ENCODE peak calls at places on chromosomes 3 and 15, in six cellular contexts. One of them, this sample, is unnamed. For H3K4me1, the result is how much of the 10 kb centered on the place peaks cover.

GRCh38 chr3:15794303-15794771 is 3.4 kb downstream of the ANKRD28 start:
- DNase-seq in thyroid gland: no peak
- DNase-seq in uterus: no peak
- DNase-seq in SJSA1: no peak
- DNase-seq in A549: peak
- DNase-seq in Caco-2: no peak
- DNase-seq in this sample: peak

GRCh38 chr15:67547836-67548531 is 5.5 kb downstream of the MAP2K5 start:
- DNase-seq in thyroid gland: no peak
- DNase-seq in SJSA1: no peak
- DNase-seq in uterus: no peak
- DNase-seq in A549: no peak
- DNase-seq in Caco-2: no peak
- DNase-seq in this sample: no peak

GRCh38 chr3:103126111-103126510 is 691.3 kb downstream of the ZPLD1 start:
- DNase-seq in Caco-2: no peak
- DNase-seq in uterus: no peak
- DNase-seq in SJSA1: no peak
- DNase-seq in A549: peak
- DNase-seq in thyroid gland: no peak
- DNase-seq in this sample: no peak

GRCh38 chr15:84599906-84600305 is 903 bp upstream of the ZSCAN2 start:
- DNase-seq in SJSA1: no peak
- DNase-seq in uterus: peak
- DNase-seq in A549: no peak
- DNase-seq in thyroid gland: no peak
- DNase-seq in Caco-2: peak
- DNase-seq in this sample: no peak

GRCh38 chr3:151976211-151977050 is 103.0 kb downstream of the SUCNR1 start:
- DNase-seq in Caco-2: no peak
- DNase-seq in thyroid gland: no peak
- DNase-seq in A549: peak
- DNase-seq in uterus: no peak
- DNase-seq in SJSA1: peak
- DNase-seq in this sample: peak

GRCh38 chr3:46490338-46491084 is 7.3 kb upstream of the RTP3 start:
- DNase-seq in uterus: no peak
- DNase-seq in A549: no peak
- DNase-seq in Caco-2: no peak
- DNase-seq in SJSA1: no peak
- DNase-seq in thyroid gland: no peak
- DNase-seq in this sample: no peak

GRCh38 chr3:109224333-109224732 is 87.8 kb downstream of the C3orf85 start:
- DNase-seq in Caco-2: peak
- DNase-seq in A549: peak
- DNase-seq in SJSA1: no peak
- DNase-seq in thyroid gland: no peak
- DNase-seq in uterus: no peak
- DNase-seq in this sample: no peak

GRCh38 chr15:89728254-89728653 is 22.8 kb downstream of the MESP1 start:
- DNase-seq in SJSA1: no peak
- DNase-seq in Caco-2: no peak
- DNase-seq in A549: no peak
- DNase-seq in thyroid gland: no peak
- DNase-seq in uterus: peak
- DNase-seq in this sample: no peak

GRCh38 chr3:184157206-184157605 is 2.0 kb downstream of the DVL3 start:
- DNase-seq in Caco-2: no peak
- DNase-seq in uterus: no peak
- DNase-seq in thyroid gland: no peak
- DNase-seq in A549: no peak
- DNase-seq in SJSA1: no peak
- DNase-seq in this sample: no peak

GRCh38 chr15:85007741-85008140 is 26.1 kb downstream of the PDE8A start:
- DNase-seq in SJSA1: no peak
- DNase-seq in thyroid gland: no peak
- DNase-seq in Caco-2: no peak
- DNase-seq in A549: no peak
- DNase-seq in uterus: no peak
- DNase-seq in this sample: no peak

GRCh38 chr3:51680196-51680595 is 9.1 kb downstream of the TEX264 start:
- DNase-seq in Caco-2: no peak
- DNase-seq in A549: no peak
- DNase-seq in thyroid gland: no peak
- DNase-seq in uterus: no peak
- DNase-seq in SJSA1: no peak
- DNase-seq in this sample: no peak

GRCh38 chr3:114659109-114660081 is 365.6 kb downstream of the TIGIT start:
- DNase-seq in SJSA1: no peak
- DNase-seq in Caco-2: peak
- DNase-seq in A549: no peak
- DNase-seq in thyroid gland: no peak
- DNase-seq in uterus: no peak
- DNase-seq in this sample: peak

GRCh38 chr3:177109688-177110087 is 87.6 kb downstream of the TBL1XR1 start:
- DNase-seq in thyroid gland: no peak
- DNase-seq in SJSA1: no peak
- DNase-seq in uterus: no peak
- DNase-seq in A549: peak
- DNase-seq in Caco-2: no peak
- DNase-seq in this sample: no peak

GRCh38 chr3:157700405-157700804 is 197.2 kb upstream of the VEPH1 start:
- DNase-seq in uterus: no peak
- DNase-seq in SJSA1: no peak
- DNase-seq in thyroid gland: no peak
- DNase-seq in Caco-2: peak
- DNase-seq in A549: peak
- DNase-seq in this sample: no peak

GRCh38 chr3:185549111-185549510 is 3.3 kb downstream of the LIPH start:
- DNase-seq in Caco-2: no peak
- DNase-seq in A549: peak
- DNase-seq in uterus: peak
- DNase-seq in SJSA1: peak
- DNase-seq in thyroid gland: no peak
- DNase-seq in this sample: peak

GRCh38 chr15:96115642-96116041 is 214.9 kb upstream of the NR2F2 start:
- DNase-seq in A549: no peak
- DNase-seq in SJSA1: no peak
- DNase-seq in Caco-2: no peak
- DNase-seq in uterus: no peak
- DNase-seq in thyroid gland: no peak
- DNase-seq in this sample: no peak

GRCh38 chr15:37789881-37790280 is 144.6 kb upstream of the TMCO5A start:
- DNase-seq in thyroid gland: no peak
- DNase-seq in uterus: no peak
- DNase-seq in SJSA1: no peak
- DNase-seq in Caco-2: no peak
- DNase-seq in A549: no peak
- DNase-seq in this sample: peak

GRCh38 chr3:3196148-3196861 is 16.8 kb upstream of the CRBN start:
- DNase-seq in A549: peak
- DNase-seq in Caco-2: peak
- DNase-seq in uterus: no peak
- DNase-seq in thyroid gland: no peak
- DNase-seq in SJSA1: no peak
- DNase-seq in this sample: no peak

GRCh38 chr3:160225181-160226025 is at the start of gene C3orf80:
- DNase-seq in SJSA1: peak
- DNase-seq in A549: peak
- DNase-seq in Caco-2: peak
- DNase-seq in thyroid gland: peak
- DNase-seq in uterus: no peak
- DNase-seq in this sample: peak

GRCh38 chr3:163056874-163057497 is 1560.4 kb downstream of the OTOL1 start:
- DNase-seq in SJSA1: no peak
- DNase-seq in Caco-2: peak
- DNase-seq in thyroid gland: no peak
- DNase-seq in A549: peak
- DNase-seq in uterus: peak
- DNase-seq in this sample: no peak

GRCh38 chr15:42858540-42858939 is 62.0 kb downstream of the TTBK2 start:
- DNase-seq in A549: no peak
- DNase-seq in SJSA1: no peak
- DNase-seq in thyroid gland: no peak
- DNase-seq in uterus: no peak
- DNase-seq in Caco-2: peak
- DNase-seq in this sample: no peak

GRCh38 chr3:141710888-141711616 is 27.0 kb upstream of the RNF7 start:
- DNase-seq in SJSA1: no peak
- DNase-seq in Caco-2: no peak
- DNase-seq in uterus: peak
- DNase-seq in A549: no peak
- DNase-seq in thyroid gland: no peak
- DNase-seq in this sample: peak

GRCh38 chr15:65791335-65792129 is 561 bp downstream of the DENND4A start:
- DNase-seq in uterus: peak
- DNase-seq in A549: peak
- DNase-seq in thyroid gland: peak
- DNase-seq in Caco-2: peak
- DNase-seq in SJSA1: peak
- DNase-seq in this sample: peak

GRCh38 chr3:21188459-21188858 is 562.6 kb downstream of the ZNF385D start:
- DNase-seq in SJSA1: no peak
- DNase-seq in Caco-2: no peak
- DNase-seq in thyroid gland: peak
- DNase-seq in A549: no peak
- DNase-seq in uterus: no peak
- DNase-seq in this sample: no peak

DNA sequence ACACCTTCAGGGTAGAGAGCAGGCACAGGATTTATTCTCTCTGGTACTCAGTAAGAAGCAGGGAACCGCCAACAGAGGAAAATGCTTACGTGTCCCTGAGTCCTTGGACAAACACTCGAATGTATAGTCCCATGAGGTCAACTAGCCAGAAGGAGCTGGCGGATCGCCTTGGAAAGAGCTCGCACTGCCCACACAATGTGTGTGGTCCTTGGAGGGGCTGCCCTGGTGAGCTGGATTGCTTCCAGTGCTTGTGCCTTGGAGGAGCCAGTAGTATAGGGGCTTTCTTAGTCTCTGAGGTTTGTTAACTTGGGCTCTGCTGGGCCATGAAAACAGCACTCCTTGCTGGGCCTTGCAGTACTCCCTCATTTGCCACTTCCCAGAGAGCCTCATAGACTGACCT is 40.7 kb upstream of the VILL start:
- DNase-seq in A549: no peak
- DNase-seq in uterus: no peak
- DNase-seq in Caco-2: no peak
- DNase-seq in thyroid gland: no peak
- DNase-seq in SJSA1: peak
- DNase-seq in this sample: no peak
- H3K4me1 ChIP-seq in A549: under half
- H3K4me1 ChIP-seq in uterus: under half
- H3K4me1 ChIP-seq in Caco-2: under half
- H3K4me1 ChIP-seq in thyroid gland: under half
- H3K4me1 ChIP-seq in SJSA1: half or more
- H3K4me1 ChIP-seq in this sample: under half

GRCh38 chr15:75212200-75212858 is 10.6 kb downstream of the C15orf39 start:
- DNase-seq in A549: no peak
- DNase-seq in uterus: no peak
- DNase-seq in SJSA1: no peak
- DNase-seq in thyroid gland: no peak
- DNase-seq in Caco-2: no peak
- DNase-seq in this sample: no peak

GRCh38 chr15:75214293-75215096 is 12.8 kb downstream of the C15orf39 start:
- DNase-seq in SJSA1: no peak
- DNase-seq in thyroid gland: no peak
- DNase-seq in A549: no peak
- DNase-seq in Caco-2: peak
- DNase-seq in uterus: no peak
- DNase-seq in this sample: no peak

GRCh38 chr15:75211436-75212199 is 9.9 kb downstream of the C15orf39 start:
- DNase-seq in uterus: no peak
- DNase-seq in Caco-2: no peak
- DNase-seq in SJSA1: no peak
- DNase-seq in A549: no peak
- DNase-seq in thyroid gland: no peak
- DNase-seq in this sample: no peak

GRCh38 chr15:75213768-75214221 is 12.1 kb downstream of the C15orf39 start:
- DNase-seq in Caco-2: peak
- DNase-seq in SJSA1: no peak
- DNase-seq in thyroid gland: no peak
- DNase-seq in A549: no peak
- DNase-seq in uterus: no peak
- DNase-seq in this sample: no peak

GRCh38 chr15:75213212-75213767 is 11.6 kb downstream of the C15orf39 start:
- DNase-seq in Caco-2: peak
- DNase-seq in uterus: no peak
- DNase-seq in SJSA1: no peak
- DNase-seq in thyroid gland: no peak
- DNase-seq in A549: no peak
- DNase-seq in this sample: no peak
- H3K4me1 ChIP-seq in Caco-2: under half
- H3K4me1 ChIP-seq in uterus: under half
- H3K4me1 ChIP-seq in SJSA1: under half
- H3K4me1 ChIP-seq in thyroid gland: under half
- H3K4me1 ChIP-seq in A549: under half
- H3K4me1 ChIP-seq in this sample: under half

DNA sequence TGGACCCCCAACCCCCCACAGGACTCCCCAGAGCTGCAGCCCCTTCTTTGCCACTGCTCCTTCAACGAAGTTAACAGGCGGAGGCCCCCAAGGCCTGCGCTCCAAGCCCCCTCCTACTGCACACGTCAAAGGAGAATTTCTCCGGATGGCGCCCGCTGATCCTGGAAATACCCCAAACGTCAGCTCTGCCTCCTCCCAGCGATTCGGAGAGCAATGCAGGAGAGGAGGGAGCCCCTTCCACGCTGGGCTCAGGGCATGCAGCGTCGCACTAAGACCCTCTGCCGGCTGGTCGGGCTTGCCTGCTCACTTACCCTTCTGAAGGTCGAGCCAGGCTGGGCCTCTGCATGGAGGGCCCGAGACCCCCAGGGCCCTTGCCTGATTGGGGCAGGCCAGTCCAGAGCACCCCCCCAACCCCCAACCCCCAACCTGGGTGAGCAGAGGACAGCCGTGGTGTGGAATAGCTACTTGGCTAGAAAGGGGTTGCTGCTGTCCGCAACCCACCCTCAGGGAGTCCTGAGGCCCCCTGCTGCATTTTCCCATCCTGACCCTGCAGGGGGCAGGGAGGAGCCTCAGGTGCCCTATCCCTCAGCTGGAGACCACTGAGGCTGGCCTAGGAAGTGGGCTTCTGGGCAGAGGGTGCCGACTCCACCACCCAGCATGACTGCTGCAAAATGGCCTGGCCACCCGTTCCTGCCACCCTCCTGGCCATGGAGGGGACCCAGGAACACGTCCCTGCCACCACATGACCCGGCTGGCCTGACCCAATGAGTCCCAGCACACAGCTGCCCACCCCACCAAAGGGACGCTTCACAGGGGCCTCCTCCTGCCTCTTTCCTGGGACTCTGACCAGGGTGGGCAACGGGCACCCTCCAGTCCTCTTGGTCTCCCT is 981 bp downstream of the ATP2B2 start:
- DNase-seq in SJSA1: no peak
- DNase-seq in uterus: no peak
- DNase-seq in thyroid gland: no peak
- DNase-seq in A549: no peak
- DNase-seq in Caco-2: no peak
- DNase-seq in this sample: no peak
- H3K4me1 ChIP-seq in SJSA1: under half
- H3K4me1 ChIP-seq in uterus: under half
- H3K4me1 ChIP-seq in thyroid gland: under half
- H3K4me1 ChIP-seq in A549: under half
- H3K4me1 ChIP-seq in Caco-2: under half
- H3K4me1 ChIP-seq in this sample: under half

GRCh38 chr3:58627580-58627894 is 39.0 kb downstream of the FAM3D start:
- DNase-seq in A549: no peak
- DNase-seq in thyroid gland: peak
- DNase-seq in uterus: no peak
- DNase-seq in SJSA1: no peak
- DNase-seq in Caco-2: no peak
- DNase-seq in this sample: peak
- H3K4me1 ChIP-seq in A549: under half
- H3K4me1 ChIP-seq in thyroid gland: under half
- H3K4me1 ChIP-seq in uterus: under half
- H3K4me1 ChIP-seq in SJSA1: under half
- H3K4me1 ChIP-seq in Caco-2: under half
- H3K4me1 ChIP-seq in this sample: under half